ENCODE peak calls at places on chromosomes 5 and 9, in six cellular contexts. F is heart right ventricle; M is heart left ventricle; Q is CD8-positive, alpha-beta memory T cell; P is SK-N-SH; S is endodermal cell. T is an unnamed sample. For H3K4me1, the result is how much of the 10 kb centered on the place peaks cover.

GRCh38 chr5:180364306-180364856 is 11.2 kb upstream of the GFPT2 start:
- DNase-seq in F (no peak), M (no peak), Q (no peak), P (no peak), S (no peak), T (no peak)

GRCh38 chr9:70304810-70305209 is 46.0 kb downstream of the SMC5 start:
- DNase-seq in F (no peak), M (no peak), Q (no peak), P (no peak), S (no peak), T (no peak)

GRCh38 chr9:119372951-119373350 is 3.7 kb upstream of the BRINP1 start:
- DNase-seq in F (no peak), M (no peak), Q (no peak), P (no peak), S (no peak), T (no peak)

GRCh38 chr5:10633271-10634049 is 69.6 kb downstream of the ANKRD33B start:
- DNase-seq in F (no peak), M (no peak), Q (peak), P (no peak), S (no peak), T (no peak)

GRCh38 chr5:180471866-180472265 is 22.3 kb upstream of the CNOT6 start:
- DNase-seq in F (no peak), M (no peak), Q (no peak), P (no peak), S (peak), T (no peak)

GRCh38 chr9:111870774-111871542 is 25.7 kb upstream of the UGCG start:
- DNase-seq in F (no peak), M (no peak), Q (no peak), P (no peak), S (no peak), T (no peak)

GRCh38 chr5:143601917-143602333 is 198.4 kb upstream of the NR3C1 start:
- DNase-seq in F (no peak), M (no peak), Q (no peak), P (no peak), S (no peak), T (peak)

GRCh38 chr5:143014017-143014651 is 244.0 kb downstream of the ARHGAP26 start:
- DNase-seq in F (peak), M (peak), Q (no peak), P (peak), S (peak), T (peak)

GRCh38 chr5:173859315-173860038 is 28.7 kb upstream of the CPEB4 start:
- DNase-seq in F (no peak), M (no peak), Q (no peak), P (no peak), S (no peak), T (no peak)

GRCh38 chr9:37364751-37365360 is 57.6 kb upstream of the GRHPR start:
- DNase-seq in F (no peak), M (no peak), Q (no peak), P (no peak), S (peak), T (peak)

GRCh38 chr5:173689713-173690360 is 73.4 kb upstream of the BOD1 start:
- DNase-seq in F (no peak), M (peak), Q (no peak), P (peak), S (peak), T (no peak)

GRCh38 chr5:110751902-110752762 is 13.3 kb downstream of the SLC25A46 start:
- DNase-seq in F (no peak), M (no peak), Q (no peak), P (no peak), S (no peak), T (no peak)

GRCh38 chr5:140112685-140113179 is 1.2 kb upstream of the PURA start:
- DNase-seq in F (no peak), M (peak), Q (no peak), P (no peak), S (no peak), T (no peak)

GRCh38 chr5:69238760-69239251 is 4.1 kb downstream of the CDK7 start:
- DNase-seq in F (no peak), M (no peak), Q (no peak), P (no peak), S (no peak), T (no peak)

GRCh38 chr5:107466233-107466769 is 204.4 kb downstream of the EFNA5 start:
- DNase-seq in F (no peak), M (no peak), Q (no peak), P (no peak), S (peak), T (no peak)

GRCh38 chr5:66324357-66324756 is 180.3 kb downstream of the SREK1 start:
- DNase-seq in F (peak), M (peak), Q (no peak), P (no peak), S (no peak), T (no peak)

GRCh38 chr9:84271887-84272556 is 68.5 kb downstream of the SLC28A3 start:
- DNase-seq in F (no peak), M (no peak), Q (no peak), P (no peak), S (no peak), T (no peak)

GRCh38 chr9:136510561-136510960 is 27.7 kb upstream of the SEC16A start:
- DNase-seq in F (no peak), M (no peak), Q (no peak), P (no peak), S (no peak), T (no peak)

GRCh38 chr5:78717674-78718073 is 69.1 kb upstream of the LHFPL2 start:
- DNase-seq in F (no peak), M (no peak), Q (no peak), P (no peak), S (peak), T (no peak)

GRCh38 chr9:117060963-117061362 is 353.9 kb downstream of the ASTN2 start:
- DNase-seq in F (no peak), M (no peak), Q (no peak), P (no peak), S (no peak), T (no peak)

GRCh38 chr9:91898451-91899433 is 51.3 kb downstream of the ROR2 start:
- DNase-seq in F (no peak), M (no peak), Q (no peak), P (peak), S (peak), T (peak)

GRCh38 chr5:175162036-175162435 is 281.9 kb downstream of the DRD1 start:
- DNase-seq in F (no peak), M (no peak), Q (no peak), P (no peak), S (no peak), T (no peak)

GRCh38 chr9:100573655-100574260 is 4.1 kb upstream of the CAVIN4 start:
- DNase-seq in F (no peak), M (no peak), Q (no peak), P (peak), S (no peak), T (no peak)

DNA sequence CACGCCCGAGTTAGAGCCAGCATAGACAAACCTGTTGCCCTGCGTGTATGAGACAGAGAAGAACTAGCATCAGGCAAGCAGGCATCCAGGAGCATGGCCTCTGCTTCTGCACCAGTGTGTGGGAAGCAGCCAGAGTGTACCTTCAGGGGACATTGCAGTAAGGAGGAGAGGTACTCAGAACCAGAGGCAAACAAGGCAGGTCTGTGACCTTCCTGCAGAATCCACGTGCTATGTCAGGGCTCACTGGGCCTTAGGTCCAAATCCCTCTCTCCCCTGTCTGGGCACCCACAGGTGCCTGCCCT is 63.0 kb downstream of the SECISBP2 start:
- DNase-seq in F (no peak), M (no peak), Q (no peak), P (no peak), S (no peak), T (no peak)
- H3K4me1 ChIP-seq in F (under half), M (under half), Q (under half), P (under half), S (under half), T (under half)

DNA sequence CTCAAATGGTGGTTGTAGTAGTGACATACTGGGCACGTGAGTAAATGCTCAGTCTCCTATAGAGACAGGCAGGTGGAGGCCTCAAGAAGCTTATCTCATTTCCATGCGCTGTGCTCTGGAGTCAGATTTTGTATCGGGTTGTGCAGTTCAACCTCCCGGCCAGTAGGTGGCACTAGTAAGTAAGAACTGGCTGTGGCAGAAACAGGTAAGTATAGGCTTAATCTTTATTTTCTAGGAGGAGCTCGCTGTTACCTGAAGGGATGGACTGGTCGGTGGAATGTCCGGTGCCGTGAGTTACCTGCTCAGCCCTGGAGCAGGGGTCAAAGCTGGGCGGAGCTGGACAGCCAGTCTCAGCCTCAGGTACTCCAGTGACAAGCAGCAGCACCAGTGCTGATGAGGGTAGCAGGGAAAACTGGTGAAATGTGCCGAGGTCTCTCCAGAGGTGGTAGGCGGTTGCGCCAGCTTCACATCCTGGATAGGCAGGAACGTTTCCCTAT is 880.1 kb upstream of the SEMA6A start:
- DNase-seq in F (no peak), M (no peak), Q (no peak), P (peak), S (peak), T (peak)
- H3K4me3 ChIP-seq in F (peak), M (peak), Q (peak), P (no peak), S (no peak), T (peak)

GRCh38 chr9:94928271-94928670 is 201.8 kb downstream of the AOPEP start:
- DNase-seq in F (no peak), M (no peak), Q (no peak), P (peak), S (no peak), T (no peak)

GRCh38 chr9:94927762-94928158 is 201.3 kb downstream of the AOPEP start:
- DNase-seq in F (no peak), M (no peak), Q (no peak), P (peak), S (no peak), T (no peak)

GRCh38 chr9:94925751-94926456 is 199.4 kb downstream of the AOPEP start:
- DNase-seq in F (no peak), M (no peak), Q (no peak), P (no peak), S (no peak), T (peak)

GRCh38 chr9:94927048-94927761 is 200.7 kb downstream of the AOPEP start:
- DNase-seq in F (no peak), M (no peak), Q (no peak), P (peak), S (no peak), T (no peak)

DNA sequence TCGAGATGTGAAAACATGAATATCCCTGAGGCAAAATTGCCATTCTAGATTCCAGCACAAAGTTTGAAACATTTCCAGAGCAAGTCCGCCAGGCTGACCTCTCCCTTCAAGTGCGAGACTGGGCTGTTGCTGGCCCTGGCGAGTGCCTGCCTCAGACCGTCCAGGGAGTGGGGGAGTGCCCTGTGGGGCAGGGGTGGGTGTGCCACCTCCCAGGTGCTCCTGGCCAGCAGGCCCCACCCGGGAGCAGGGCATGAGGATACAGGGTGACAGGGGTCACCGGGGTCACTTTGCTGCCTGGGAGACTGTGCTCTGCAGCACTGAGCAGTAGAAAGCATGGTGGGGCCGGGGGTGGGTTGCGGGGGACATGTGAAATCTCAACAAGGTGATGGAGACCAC is 200.0 kb downstream of the AOPEP start:
- DNase-seq in F (no peak), M (no peak), Q (no peak), P (no peak), S (no peak), T (peak)
- H3K4me1 ChIP-seq in F (under half), M (under half), Q (under half), P (under half), S (under half), T (under half)

GRCh38 chr5:138755084-138755748 is 2.0 kb downstream of the CTNNA1 start:
- DNase-seq in F (no peak), M (no peak), Q (no peak), P (no peak), S (no peak), T (no peak)
- H3K4me3 ChIP-seq in F (peak), M (peak), Q (no peak), P (peak), S (peak), T (no peak)

DNA sequence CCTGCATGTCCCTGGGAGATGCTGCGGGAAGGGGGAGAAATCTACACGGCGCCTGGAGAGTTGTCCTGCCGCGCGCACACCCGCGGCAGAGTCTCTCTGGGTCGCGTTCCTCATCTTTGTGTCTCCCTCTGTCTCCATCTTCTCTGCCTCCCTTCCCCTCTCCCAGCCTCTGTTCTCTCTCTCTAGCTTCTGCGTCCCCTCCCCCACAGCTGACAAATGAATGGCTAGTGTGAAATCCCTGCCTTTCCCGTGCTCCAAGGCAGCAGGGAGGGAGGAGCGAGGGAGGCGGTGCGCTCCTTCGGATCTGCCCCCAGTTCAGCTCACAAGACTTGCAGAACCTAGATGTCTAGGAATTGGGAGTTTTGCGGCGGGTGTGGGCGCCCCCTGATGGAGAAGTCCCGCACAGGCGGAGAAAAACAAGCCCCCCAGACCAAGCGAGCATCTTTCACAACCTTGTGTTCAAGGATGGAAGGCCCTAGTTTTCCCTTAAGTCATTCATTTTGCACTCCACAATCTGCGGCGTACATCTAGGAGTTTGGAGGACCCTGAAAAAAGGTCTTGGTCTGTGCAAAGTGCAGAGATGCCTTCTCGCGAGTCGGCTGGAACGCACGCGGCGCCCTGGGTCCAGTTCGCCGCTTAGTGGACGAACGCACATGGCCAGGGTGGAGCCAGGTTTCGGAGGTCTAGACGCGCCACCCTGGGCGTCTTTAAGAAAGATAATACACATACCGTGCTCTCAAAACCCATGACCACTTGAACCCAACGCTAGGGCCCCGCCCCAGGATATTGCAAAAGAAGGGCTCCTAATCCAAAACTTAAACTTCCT is 2.0 kb downstream of the VCAN start:
- DNase-seq in F (peak), M (peak), Q (no peak), P (peak), S (peak), T (peak)
- H3K4me1 ChIP-seq in F (under half), M (under half), Q (under half), P (under half), S (under half), T (under half)

GRCh38 chr9:109113239-109113638 is 6.5 kb downstream of the TMEM245 start:
- DNase-seq in F (no peak), M (no peak), Q (no peak), P (no peak), S (no peak), T (no peak)

GRCh38 chr9:109109962-109110325 is 9.8 kb downstream of the TMEM245 start:
- DNase-seq in F (no peak), M (no peak), Q (no peak), P (no peak), S (no peak), T (no peak)

GRCh38 chr9:109110326-109111014 is 9.3 kb downstream of the TMEM245 start:
- DNase-seq in F (no peak), M (no peak), Q (no peak), P (no peak), S (no peak), T (no peak)

GRCh38 chr9:109108318-109108717 is 11.4 kb downstream of the TMEM245 start:
- DNase-seq in F (no peak), M (no peak), Q (no peak), P (no peak), S (no peak), T (no peak)

DNA sequence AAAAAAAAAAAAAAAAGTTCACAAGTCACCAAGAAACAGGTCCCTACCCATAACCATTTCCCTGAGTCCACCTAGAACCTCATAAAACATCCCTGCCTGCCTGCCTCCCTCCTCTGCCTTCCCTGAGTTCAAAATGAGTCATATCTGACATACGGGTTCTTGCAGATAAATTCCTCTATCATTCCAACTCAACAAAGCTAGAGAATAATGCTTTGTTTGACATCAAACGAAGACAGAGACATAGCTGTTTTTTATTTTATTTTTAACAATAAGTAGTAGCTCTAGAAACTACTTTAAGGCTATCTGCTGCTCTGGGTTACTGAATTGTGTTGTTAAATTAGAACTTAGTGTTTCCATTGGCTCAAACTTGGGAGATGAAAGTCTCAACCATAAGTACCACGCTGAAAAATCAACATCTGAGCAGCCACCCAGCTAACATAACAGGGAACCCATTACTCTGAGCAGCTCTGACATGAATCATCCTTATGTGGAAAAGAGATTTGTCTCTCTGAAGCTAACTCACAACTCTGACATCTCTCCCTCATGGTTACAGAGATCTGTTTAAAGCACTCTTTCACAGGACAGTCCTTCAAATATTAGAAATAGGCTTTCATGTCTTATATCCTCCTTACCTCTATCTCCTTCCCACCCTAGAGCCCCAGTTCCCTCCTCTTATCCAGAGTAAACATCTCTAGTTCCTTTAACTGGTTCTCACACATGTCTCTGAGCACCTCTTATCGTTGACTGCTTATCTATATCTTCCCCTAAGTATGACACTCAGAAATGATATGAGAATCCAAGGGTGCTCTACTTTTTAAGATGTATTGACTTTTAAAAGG is 12.1 kb downstream of the TMEM245 start:
- DNase-seq in F (no peak), M (no peak), Q (no peak), P (no peak), S (no peak), T (no peak)
- H3K4me3 ChIP-seq in F (no peak), M (no peak), Q (no peak), P (no peak), S (no peak), T (no peak)

GRCh38 chr9:95077766-95078382 is 239.6 kb downstream of the FANCC start:
- DNase-seq in F (no peak), M (no peak), Q (no peak), P (no peak), S (no peak), T (no peak)

GRCh38 chr9:95077053-95077765 is 240.3 kb downstream of the FANCC start:
- DNase-seq in F (no peak), M (no peak), Q (no peak), P (no peak), S (no peak), T (no peak)

GRCh38 chr9:95075700-95076099 is 241.8 kb downstream of the FANCC start:
- DNase-seq in F (no peak), M (no peak), Q (no peak), P (no peak), S (peak), T (no peak)

GRCh38 chr9:95078516-95078915 is 239.0 kb downstream of the FANCC start:
- DNase-seq in F (no peak), M (no peak), Q (no peak), P (no peak), S (no peak), T (no peak)

DNA sequence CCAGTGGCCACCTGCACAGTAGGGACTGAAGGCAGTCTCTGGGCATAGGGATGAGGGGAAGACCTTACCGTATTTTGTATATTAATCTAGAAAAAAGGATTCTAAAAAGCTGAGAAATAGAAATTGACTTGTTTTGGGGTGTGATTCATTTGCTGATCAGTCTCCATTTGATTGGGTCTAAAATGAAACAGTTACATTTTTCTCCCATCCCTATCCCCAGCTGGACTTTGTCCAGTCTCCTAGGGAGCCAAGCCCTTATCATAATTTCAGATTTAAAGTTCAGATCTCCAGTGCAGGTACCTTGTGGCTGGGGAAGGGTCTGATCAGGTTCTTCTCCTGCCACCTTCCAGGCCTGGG is 240.8 kb downstream of the FANCC start:
- DNase-seq in F (no peak), M (no peak), Q (no peak), P (no peak), S (no peak), T (no peak)
- H3K4me1 ChIP-seq in F (half or more), M (half or more), Q (under half), P (under half), S (under half), T (under half)

GRCh38 chr5:122683631-122684030 is 91.2 kb upstream of the SNX2 start:
- DNase-seq in F (no peak), M (no peak), Q (no peak), P (no peak), S (no peak), T (no peak)
- H3K4me3 ChIP-seq in F (no peak), M (no peak), Q (no peak), P (no peak), S (no peak), T (no peak)

GRCh38 chr5:172146748-172147092 is 41.3 kb downstream of the STK10 start:
- DNase-seq in F (no peak), M (no peak), Q (no peak), P (no peak), S (no peak), T (no peak)
- H3K4me1 ChIP-seq in F (under half), M (under half), Q (half or more), P (under half), S (under half), T (under half)

T was measured in mucosa of descending colon.